ENCODE peak calls at places on chromosomes 1 and 21, in nine cellular contexts. One of them, this sample, is unnamed.

GRCh38 chr1:70277875-70278274 is 56.7 kb downstream of the SRSF11 start:
- DNase-seq in iris pigment epithelial cell: no peak
- DNase-seq in pancreas: no peak
- DNase-seq in stimulated activated CD4-positive, alpha-beta T cell treated with anti-CD3 and anti-CD28 coated beads, TNF-alpha, amount 100 ng/mL, for 1 hour: no peak
- DNase-seq in NCI-H1092 treated with DMSO at 0.1 percent for 48 hours: no peak
- DNase-seq in NCI-H69: no peak
- DNase-seq in cardiac fibroblast: no peak
- DNase-seq in T-helper 17 cell: no peak
- DNase-seq in activated naive CD8-positive, alpha-beta T cell treated with anti-CD3 and anti-CD28 coated beads, Interleukin-2, amount 10 ng/mL, durations not matched to agents 7 days and 5 days: no peak
- DNase-seq in this sample: no peak

GRCh38 chr1:186054013-186054412 is 319.8 kb downstream of the HMCN1 start:
- DNase-seq in activated naive CD8-positive, alpha-beta T cell treated with anti-CD3 and anti-CD28 coated beads, Interleukin-2, amount 10 ng/mL, durations not matched to agents 7 days and 5 days: no peak
- DNase-seq in NCI-H69: peak; percentile 17
- DNase-seq in NCI-H1092 treated with DMSO at 0.1 percent for 48 hours: no peak
- DNase-seq in cardiac fibroblast: no peak
- DNase-seq in stimulated activated CD4-positive, alpha-beta T cell treated with anti-CD3 and anti-CD28 coated beads, TNF-alpha, amount 100 ng/mL, for 1 hour: no peak
- DNase-seq in iris pigment epithelial cell: no peak
- DNase-seq in pancreas: no peak
- DNase-seq in T-helper 17 cell: no peak
- DNase-seq in this sample: no peak

GRCh38 chr21:42443876-42444744 is 40.4 kb downstream of the UBASH3A start:
- DNase-seq in NCI-H69: no peak
- DNase-seq in iris pigment epithelial cell: no peak
- DNase-seq in NCI-H1092 treated with DMSO at 0.1 percent for 48 hours: no peak
- DNase-seq in pancreas: no peak
- DNase-seq in stimulated activated CD4-positive, alpha-beta T cell treated with anti-CD3 and anti-CD28 coated beads, TNF-alpha, amount 100 ng/mL, for 1 hour: no peak
- DNase-seq in activated naive CD8-positive, alpha-beta T cell treated with anti-CD3 and anti-CD28 coated beads, Interleukin-2, amount 10 ng/mL, durations not matched to agents 7 days and 5 days: no peak
- DNase-seq in T-helper 17 cell: no peak
- DNase-seq in cardiac fibroblast: no peak
- DNase-seq in this sample: no peak

GRCh38 chr1:32414186-32414886 is 20.1 kb upstream of the BSDC1 start:
- DNase-seq in T-helper 17 cell: no peak
- DNase-seq in iris pigment epithelial cell: no peak
- DNase-seq in pancreas: no peak
- DNase-seq in stimulated activated CD4-positive, alpha-beta T cell treated with anti-CD3 and anti-CD28 coated beads, TNF-alpha, amount 100 ng/mL, for 1 hour: no peak
- DNase-seq in activated naive CD8-positive, alpha-beta T cell treated with anti-CD3 and anti-CD28 coated beads, Interleukin-2, amount 10 ng/mL, durations not matched to agents 7 days and 5 days: no peak
- DNase-seq in NCI-H69: no peak
- DNase-seq in cardiac fibroblast: no peak
- DNase-seq in NCI-H1092 treated with DMSO at 0.1 percent for 48 hours: no peak
- DNase-seq in this sample: no peak

GRCh38 chr1:210826686-210827085 is 307.3 kb downstream of the KCNH1 start:
- DNase-seq in stimulated activated CD4-positive, alpha-beta T cell treated with anti-CD3 and anti-CD28 coated beads, TNF-alpha, amount 100 ng/mL, for 1 hour: no peak
- DNase-seq in T-helper 17 cell: no peak
- DNase-seq in iris pigment epithelial cell: no peak
- DNase-seq in pancreas: no peak
- DNase-seq in NCI-H69: peak; percentile 31
- DNase-seq in cardiac fibroblast: no peak
- DNase-seq in activated naive CD8-positive, alpha-beta T cell treated with anti-CD3 and anti-CD28 coated beads, Interleukin-2, amount 10 ng/mL, durations not matched to agents 7 days and 5 days: no peak
- DNase-seq in NCI-H1092 treated with DMSO at 0.1 percent for 48 hours: no peak
- DNase-seq in this sample: no peak

GRCh38 chr1:8202182-8202905 is 115.6 kb upstream of the SLC45A1 start:
- DNase-seq in activated naive CD8-positive, alpha-beta T cell treated with anti-CD3 and anti-CD28 coated beads, Interleukin-2, amount 10 ng/mL, durations not matched to agents 7 days and 5 days: no peak
- DNase-seq in T-helper 17 cell: no peak
- DNase-seq in stimulated activated CD4-positive, alpha-beta T cell treated with anti-CD3 and anti-CD28 coated beads, TNF-alpha, amount 100 ng/mL, for 1 hour: no peak
- DNase-seq in NCI-H69: peak; percentile 7
- DNase-seq in iris pigment epithelial cell: peak; percentile 95
- DNase-seq in pancreas: peak; percentile 70
- DNase-seq in cardiac fibroblast: peak; percentile 96
- DNase-seq in NCI-H1092 treated with DMSO at 0.1 percent for 48 hours: no peak
- DNase-seq in this sample: peak; percentile 78

GRCh38 chr1:164842891-164843290 is 283.9 kb downstream of the PBX1 start:
- DNase-seq in NCI-H69: no peak
- DNase-seq in stimulated activated CD4-positive, alpha-beta T cell treated with anti-CD3 and anti-CD28 coated beads, TNF-alpha, amount 100 ng/mL, for 1 hour: no peak
- DNase-seq in cardiac fibroblast: peak; percentile 34
- DNase-seq in T-helper 17 cell: no peak
- DNase-seq in pancreas: no peak
- DNase-seq in NCI-H1092 treated with DMSO at 0.1 percent for 48 hours: no peak
- DNase-seq in activated naive CD8-positive, alpha-beta T cell treated with anti-CD3 and anti-CD28 coated beads, Interleukin-2, amount 10 ng/mL, durations not matched to agents 7 days and 5 days: no peak
- DNase-seq in iris pigment epithelial cell: no peak
- DNase-seq in this sample: no peak

GRCh38 chr1:12416101-12416500 is 186.3 kb downstream of the VPS13D start:
- DNase-seq in stimulated activated CD4-positive, alpha-beta T cell treated with anti-CD3 and anti-CD28 coated beads, TNF-alpha, amount 100 ng/mL, for 1 hour: no peak
- DNase-seq in NCI-H1092 treated with DMSO at 0.1 percent for 48 hours: no peak
- DNase-seq in NCI-H69: no peak
- DNase-seq in iris pigment epithelial cell: no peak
- DNase-seq in cardiac fibroblast: no peak
- DNase-seq in pancreas: no peak
- DNase-seq in activated naive CD8-positive, alpha-beta T cell treated with anti-CD3 and anti-CD28 coated beads, Interleukin-2, amount 10 ng/mL, durations not matched to agents 7 days and 5 days: no peak
- DNase-seq in T-helper 17 cell: no peak
- DNase-seq in this sample: no peak

GRCh38 chr1:17635811-17636210 is 96.3 kb downstream of the ARHGEF10L start:
- DNase-seq in NCI-H69: no peak
- DNase-seq in stimulated activated CD4-positive, alpha-beta T cell treated with anti-CD3 and anti-CD28 coated beads, TNF-alpha, amount 100 ng/mL, for 1 hour: no peak
- DNase-seq in NCI-H1092 treated with DMSO at 0.1 percent for 48 hours: no peak
- DNase-seq in cardiac fibroblast: no peak
- DNase-seq in pancreas: no peak
- DNase-seq in iris pigment epithelial cell: no peak
- DNase-seq in T-helper 17 cell: no peak
- DNase-seq in activated naive CD8-positive, alpha-beta T cell treated with anti-CD3 and anti-CD28 coated beads, Interleukin-2, amount 10 ng/mL, durations not matched to agents 7 days and 5 days: no peak
- DNase-seq in this sample: no peak

GRCh38 chr21:37047079-37047478 is 25.8 kb downstream of the PIGP start:
- DNase-seq in stimulated activated CD4-positive, alpha-beta T cell treated with anti-CD3 and anti-CD28 coated beads, TNF-alpha, amount 100 ng/mL, for 1 hour: no peak
- DNase-seq in activated naive CD8-positive, alpha-beta T cell treated with anti-CD3 and anti-CD28 coated beads, Interleukin-2, amount 10 ng/mL, durations not matched to agents 7 days and 5 days: no peak
- DNase-seq in NCI-H69: peak; percentile 63
- DNase-seq in T-helper 17 cell: no peak
- DNase-seq in NCI-H1092 treated with DMSO at 0.1 percent for 48 hours: no peak
- DNase-seq in pancreas: no peak
- DNase-seq in iris pigment epithelial cell: no peak
- DNase-seq in cardiac fibroblast: no peak
- DNase-seq in this sample: no peak

GRCh38 chr1:37605806-37606474 is 10.2 kb upstream of the GNL2 start:
- DNase-seq in iris pigment epithelial cell: peak; percentile 4
- DNase-seq in stimulated activated CD4-positive, alpha-beta T cell treated with anti-CD3 and anti-CD28 coated beads, TNF-alpha, amount 100 ng/mL, for 1 hour: no peak
- DNase-seq in pancreas: no peak
- DNase-seq in T-helper 17 cell: no peak
- DNase-seq in NCI-H1092 treated with DMSO at 0.1 percent for 48 hours: no peak
- DNase-seq in NCI-H69: no peak
- DNase-seq in cardiac fibroblast: peak; percentile 55
- DNase-seq in activated naive CD8-positive, alpha-beta T cell treated with anti-CD3 and anti-CD28 coated beads, Interleukin-2, amount 10 ng/mL, durations not matched to agents 7 days and 5 days: no peak
- DNase-seq in this sample: no peak

GRCh38 chr1:40092811-40093617 is 4.0 kb downstream of the PPT1 start:
- DNase-seq in NCI-H1092 treated with DMSO at 0.1 percent for 48 hours: no peak
- DNase-seq in activated naive CD8-positive, alpha-beta T cell treated with anti-CD3 and anti-CD28 coated beads, Interleukin-2, amount 10 ng/mL, durations not matched to agents 7 days and 5 days: no peak
- DNase-seq in T-helper 17 cell: no peak
- DNase-seq in iris pigment epithelial cell: peak; percentile 38
- DNase-seq in stimulated activated CD4-positive, alpha-beta T cell treated with anti-CD3 and anti-CD28 coated beads, TNF-alpha, amount 100 ng/mL, for 1 hour: no peak
- DNase-seq in pancreas: no peak
- DNase-seq in NCI-H69: no peak
- DNase-seq in cardiac fibroblast: no peak
- DNase-seq in this sample: no peak

GRCh38 chr1:186315585-186315984 is 59.5 kb downstream of the TPR start:
- DNase-seq in NCI-H1092 treated with DMSO at 0.1 percent for 48 hours: no peak
- DNase-seq in NCI-H69: no peak
- DNase-seq in pancreas: no peak
- DNase-seq in T-helper 17 cell: no peak
- DNase-seq in stimulated activated CD4-positive, alpha-beta T cell treated with anti-CD3 and anti-CD28 coated beads, TNF-alpha, amount 100 ng/mL, for 1 hour: no peak
- DNase-seq in activated naive CD8-positive, alpha-beta T cell treated with anti-CD3 and anti-CD28 coated beads, Interleukin-2, amount 10 ng/mL, durations not matched to agents 7 days and 5 days: no peak
- DNase-seq in cardiac fibroblast: no peak
- DNase-seq in iris pigment epithelial cell: no peak
- DNase-seq in this sample: no peak

GRCh38 chr1:240100351-240100750 is 8.7 kb downstream of the FMN2 start:
- DNase-seq in NCI-H1092 treated with DMSO at 0.1 percent for 48 hours: no peak
- DNase-seq in iris pigment epithelial cell: peak; percentile 70
- DNase-seq in activated naive CD8-positive, alpha-beta T cell treated with anti-CD3 and anti-CD28 coated beads, Interleukin-2, amount 10 ng/mL, durations not matched to agents 7 days and 5 days: no peak
- DNase-seq in NCI-H69: no peak
- DNase-seq in pancreas: no peak
- DNase-seq in cardiac fibroblast: no peak
- DNase-seq in T-helper 17 cell: no peak
- DNase-seq in stimulated activated CD4-positive, alpha-beta T cell treated with anti-CD3 and anti-CD28 coated beads, TNF-alpha, amount 100 ng/mL, for 1 hour: no peak
- DNase-seq in this sample: no peak

GRCh38 chr1:54011316-54012007 is 6.5 kb downstream of the LDLRAD1 start:
- DNase-seq in pancreas: no peak
- DNase-seq in stimulated activated CD4-positive, alpha-beta T cell treated with anti-CD3 and anti-CD28 coated beads, TNF-alpha, amount 100 ng/mL, for 1 hour: no peak
- DNase-seq in NCI-H1092 treated with DMSO at 0.1 percent for 48 hours: no peak
- DNase-seq in cardiac fibroblast: no peak
- DNase-seq in iris pigment epithelial cell: no peak
- DNase-seq in NCI-H69: no peak
- DNase-seq in T-helper 17 cell: no peak
- DNase-seq in activated naive CD8-positive, alpha-beta T cell treated with anti-CD3 and anti-CD28 coated beads, Interleukin-2, amount 10 ng/mL, durations not matched to agents 7 days and 5 days: no peak
- DNase-seq in this sample: no peak

GRCh38 chr21:25103500-25104207 is 503.6 kb downstream of the MRPL39 start:
- DNase-seq in NCI-H1092 treated with DMSO at 0.1 percent for 48 hours: no peak
- DNase-seq in cardiac fibroblast: no peak
- DNase-seq in stimulated activated CD4-positive, alpha-beta T cell treated with anti-CD3 and anti-CD28 coated beads, TNF-alpha, amount 100 ng/mL, for 1 hour: no peak
- DNase-seq in T-helper 17 cell: no peak
- DNase-seq in iris pigment epithelial cell: peak; percentile 4
- DNase-seq in NCI-H69: no peak
- DNase-seq in activated naive CD8-positive, alpha-beta T cell treated with anti-CD3 and anti-CD28 coated beads, Interleukin-2, amount 10 ng/mL, durations not matched to agents 7 days and 5 days: no peak
- DNase-seq in pancreas: no peak
- DNase-seq in this sample: no peak

This sample was measured in A549.